ENCODE peak calls at places on chromosomes 11 and 22, in five cellular contexts. U is HCT116, P is SK-N-SH, T is HepG2, E is K562. R is an unnamed sample.

GRCh38 chr22:35154937-35155387 is 89.0 kb downstream of the ISX start:
- DNase-seq in U (peak), P (peak), T (peak), E (peak), R (no peak)

GRCh38 chr22:24235315-24235714 is 9.6 kb downstream of the GGT5 start:
- DNase-seq in U (no peak), P (peak), T (no peak), E (no peak), R (no peak)

GRCh38 chr11:78645226-78646202 is 70.8 kb upstream of the NARS2 start:
- DNase-seq in U (peak), P (peak), T (peak), E (peak), R (no peak)

GRCh38 chr11:85752890-85753581 is 57.9 kb downstream of the SYTL2 start:
- DNase-seq in U (no peak), P (no peak), T (no peak), E (no peak), R (peak)

GRCh38 chr22:26066534-26066933 is 102.7 kb upstream of the SEZ6L start:
- DNase-seq in U (no peak), P (no peak), T (no peak), E (no peak), R (no peak)

GRCh38 chr22:50544078-50544745 is 1.5 kb upstream of the KLHDC7B start:
- DNase-seq in U (no peak), P (peak), T (no peak), E (no peak), R (no peak)

GRCh38 chr11:12090761-12091261 is 19.6 kb upstream of the MICAL2 start:
- DNase-seq in U (peak), P (no peak), T (no peak), E (no peak), R (no peak)

GRCh38 chr11:11476499-11476898 is 123.4 kb upstream of the CSNK2A3 start:
- DNase-seq in U (no peak), P (no peak), T (no peak), E (no peak), R (no peak)

GRCh38 chr11:28569099-28569498 is 460.9 kb downstream of the METTL15 start:
- DNase-seq in U (no peak), P (no peak), T (no peak), E (no peak), R (no peak)

GRCh38 chr11:125457814-125458343 is 38.2 kb downstream of the FEZ1 start:
- DNase-seq in U (no peak), P (no peak), T (peak), E (peak), R (no peak)

GRCh38 chr22:36375071-36375980 is 12.4 kb downstream of the MYH9 start:
- DNase-seq in U (no peak), P (no peak), T (no peak), E (no peak), R (no peak)
- H3K27ac ChIP-seq in U (peak), P (no peak), T (no peak), E (no peak), R (no peak)

GRCh38 chr22:42991010-42991651 is 23.8 kb downstream of the PACSIN2 start:
- DNase-seq in U (no peak), P (no peak), T (no peak), E (peak), R (no peak)
- TF ChIP-seq POLR2AphosphoS5 in U (no peak), P (no peak), T (no peak), E (no peak), R (no peak)

DNA sequence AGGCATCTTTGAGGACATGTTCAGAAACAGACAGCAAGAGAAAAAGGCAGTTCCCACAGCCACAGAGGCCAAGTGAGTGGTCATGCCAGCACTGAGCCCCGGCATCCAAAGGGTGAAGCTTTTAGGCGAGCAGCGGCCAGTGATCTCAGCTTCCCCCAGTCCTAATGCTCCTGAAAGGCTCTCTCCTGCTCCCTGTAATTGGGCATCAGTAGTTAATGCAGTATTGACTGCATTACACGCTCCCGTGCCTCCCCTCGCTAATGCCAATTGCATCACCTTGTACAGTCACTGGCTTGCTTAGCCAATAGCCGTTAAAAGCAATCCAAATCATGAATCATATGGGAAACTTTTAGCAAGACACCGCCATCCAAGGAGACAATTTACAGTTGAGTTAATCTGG is 4.9 kb downstream of the LMO1 start:
- DNase-seq in U (no peak), P (no peak), T (no peak), E (no peak), R (no peak)
- H3K9ac ChIP-seq in U (no peak), P (no peak), T (no peak), E (no peak), R (no peak)

GRCh38 chr22:49300951-49301397 is 526.7 kb downstream of the BRD1 start:
- DNase-seq in U (no peak), P (no peak), T (no peak), E (no peak), R (no peak)
- H3K27ac ChIP-seq in U (no peak), P (no peak), T (no peak), E (no peak), R (no peak)

DNA sequence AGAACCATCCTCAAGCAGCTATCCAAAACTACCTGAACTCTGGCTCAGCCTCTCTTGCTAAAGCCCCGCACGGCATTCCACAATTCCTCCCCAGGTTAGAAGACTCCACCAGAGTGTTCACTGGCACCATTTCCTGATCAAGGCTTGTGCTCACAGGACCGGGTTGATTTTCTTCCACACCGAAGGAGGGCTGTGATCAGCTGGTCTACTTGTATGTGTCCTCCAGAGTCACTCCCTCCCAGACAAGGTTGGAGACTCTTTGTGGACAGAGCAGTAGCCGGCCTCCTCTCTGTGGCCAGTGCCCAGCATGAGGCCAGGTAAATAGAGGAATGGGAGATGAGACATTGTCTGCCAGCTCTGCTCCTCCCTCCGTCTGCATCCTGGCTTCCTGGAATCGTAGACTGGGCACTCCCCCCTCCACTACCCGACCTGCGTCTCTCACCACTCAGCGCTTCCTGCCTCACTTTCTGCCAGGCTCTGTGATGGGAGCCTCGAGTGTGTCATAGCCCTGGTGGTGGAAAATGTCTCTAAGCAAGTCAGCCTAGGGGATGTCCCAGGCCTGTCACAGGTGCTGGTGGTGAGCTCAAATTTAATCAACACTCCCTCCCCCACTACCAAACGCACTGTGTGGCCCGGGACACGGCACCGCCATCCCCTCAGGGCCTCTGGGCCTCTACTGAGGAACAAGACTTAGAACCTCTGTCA is 12.5 kb upstream of the TMPRSS6 start:
- DNase-seq in U (no peak), P (peak), T (peak), E (no peak), R (no peak)
- TF ChIP-seq POLR2AphosphoS5 in U (no peak), P (no peak), T (no peak), E (no peak), R (no peak)

DNA sequence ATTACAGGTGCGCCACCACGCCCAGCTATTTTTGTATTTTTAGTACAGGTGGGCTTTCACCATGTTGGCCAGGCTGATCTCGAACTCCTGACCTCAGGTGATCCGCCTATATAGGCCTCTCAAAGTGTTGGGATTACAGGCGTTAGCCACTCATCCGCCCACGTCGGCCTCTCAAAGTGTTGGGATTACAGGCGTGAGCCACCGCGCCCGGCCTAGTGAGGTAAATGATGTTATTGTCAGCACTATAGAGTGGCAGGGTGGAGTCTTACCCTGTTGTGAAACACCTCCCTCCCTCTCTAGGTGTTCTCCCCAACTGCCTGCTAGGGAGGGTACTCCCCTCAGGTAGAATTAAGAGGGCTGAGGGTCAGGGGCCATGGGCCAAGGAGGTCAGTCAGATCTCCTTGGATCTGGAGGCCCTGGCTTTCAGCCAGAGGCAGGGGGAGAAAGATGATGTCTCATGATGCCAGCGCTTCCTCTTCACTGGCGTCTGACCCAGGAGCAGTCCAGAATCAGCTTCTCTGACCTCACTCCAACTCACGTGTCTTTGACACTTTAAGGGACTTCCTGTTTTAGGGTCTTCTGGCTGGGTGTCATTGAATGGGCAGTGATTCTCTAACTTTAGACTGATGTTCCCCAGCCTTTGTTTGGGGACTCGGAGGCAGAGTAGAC is 2.0 kb downstream of the GGA1 start:
- DNase-seq in U (no peak), P (no peak), T (no peak), E (peak), R (no peak)
- H3K9ac ChIP-seq in U (peak), P (peak), T (no peak), E (peak), R (no peak)